ENCODE peak calls at places on chromosomes 7 and 10, in five cellular contexts. X is Peyer's patch; Y is CD4-positive, alpha-beta T cell; V is effector memory CD4-positive, alpha-beta T cell; J is GM12878. Z is an unnamed sample.

GRCh38 chr7:41696323-41696916 is 6.5 kb downstream of the INHBA start:
- DNase-seq in X (peak; percentile 42), Y (no peak), V (no peak), J (no peak), Z (no peak)

GRCh38 chr7:80379034-80379433 is 132.8 kb downstream of the GNAT3 start:
- DNase-seq in X (no peak), Y (no peak), V (no peak), J (no peak), Z (no peak)

GRCh38 chr7:105224884-105225651 is 163.7 kb downstream of the SRPK2 start:
- DNase-seq in X (no peak), Y (no peak), V (no peak), J (peak; percentile 42), Z (no peak)

GRCh38 chr10:56586391-56586790 is 225.3 kb upstream of the ZWINT start:
- DNase-seq in X (no peak), Y (no peak), V (no peak), J (no peak), Z (no peak)

GRCh38 chr10:27547482-27547881 is 43.4 kb downstream of the RAB18 start:
- DNase-seq in X (no peak), Y (no peak), V (no peak), J (no peak), Z (no peak)

GRCh38 chr7:101650579-101651081 is 21.5 kb upstream of the MYL10 start:
- DNase-seq in X (no peak), Y (no peak), V (no peak), J (no peak), Z (no peak)

GRCh38 chr10:30000802-30001571 is 58.4 kb downstream of the JCAD start:
- DNase-seq in X (no peak), Y (no peak), V (no peak), J (no peak), Z (no peak)

GRCh38 chr10:104488046-104488832 is 134.6 kb downstream of the CFAP58 start:
- DNase-seq in X (no peak), Y (no peak), V (no peak), J (no peak), Z (no peak)

GRCh38 chr7:104007614-104008013 is 18.2 kb upstream of the RELN start:
- DNase-seq in X (no peak), Y (no peak), V (no peak), J (no peak), Z (no peak)

GRCh38 chr7:44567884-44568283 is 5.8 kb downstream of the DDX56 start:
- DNase-seq in X (no peak), Y (no peak), V (no peak), J (no peak), Z (no peak)

GRCh38 chr7:151017953-151018420 is 6.3 kb downstream of the ATG9B start:
- DNase-seq in X (peak; percentile 75), Y (peak; percentile 72), V (peak; percentile 55), J (no peak), Z (peak; percentile 70)

GRCh38 chr7:41567350-41568114 is 135.4 kb downstream of the INHBA start:
- DNase-seq in X (no peak), Y (no peak), V (no peak), J (no peak), Z (no peak)

GRCh38 chr7:45584261-45585210 is 10.4 kb downstream of the ADCY1 start:
- DNase-seq in X (no peak), Y (no peak), V (no peak), J (no peak), Z (no peak)

GRCh38 chr10:5685764-5686240 is 1.2 kb downstream of the TASOR2 start:
- DNase-seq in X (no peak), Y (no peak), V (no peak), J (no peak), Z (no peak)

GRCh38 chr7:137790828-137791227 is 55.9 kb downstream of the DGKI start:
- DNase-seq in X (no peak), Y (no peak), V (no peak), J (no peak), Z (no peak)

GRCh38 chr7:149414745-149415390 is 46.0 kb downstream of the ZNF777 start:
- DNase-seq in X (peak; percentile 48), Y (peak; percentile 34), V (no peak), J (no peak), Z (peak; percentile 44)

GRCh38 chr7:16421333-16422099 is at the start of gene CRPPA:
- DNase-seq in X (peak; percentile 21), Y (no peak), V (no peak), J (no peak), Z (peak; percentile 38)

GRCh38 chr7:41916450-41916927 is 213.6 kb upstream of the INHBA start:
- DNase-seq in X (no peak), Y (no peak), V (no peak), J (no peak), Z (no peak)

GRCh38 chr7:139731802-139732470 is 45.9 kb downstream of the HIPK2 start:
- DNase-seq in X (peak; percentile 50), Y (no peak), V (no peak), J (no peak), Z (no peak)

GRCh38 chr7:40680657-40681056 is 545.9 kb downstream of the SUGCT start:
- DNase-seq in X (no peak), Y (no peak), V (no peak), J (no peak), Z (no peak)

GRCh38 chr10:27822286-27822685 is 76.7 kb upstream of the MKX start:
- DNase-seq in X (no peak), Y (no peak), V (no peak), J (no peak), Z (no peak)

GRCh38 chr7:8037151-8037550 is 68.6 kb downstream of the GLCCI1 start:
- DNase-seq in X (no peak), Y (no peak), V (no peak), J (no peak), Z (no peak)

GRCh38 chr7:70267381-70267780 is 669.1 kb downstream of the AUTS2 start:
- DNase-seq in X (no peak), Y (no peak), V (no peak), J (no peak), Z (no peak)

GRCh38 chr7:65251851-65252620 is 121.6 kb upstream of the ZNF92 start:
- DNase-seq in X (peak; percentile 22), Y (no peak), V (no peak), J (peak; percentile 27), Z (no peak)

GRCh38 chr7:44191171-44191570 is 1.9 kb upstream of the GCK start:
- DNase-seq in X (no peak), Y (no peak), V (no peak), J (no peak), Z (no peak)

GRCh38 chr7:47088329-47089067 is 493.4 kb downstream of the TNS3 start:
- DNase-seq in X (peak; percentile 21), Y (no peak), V (no peak), J (no peak), Z (no peak)

GRCh38 chr7:3461923-3462322 is 160.9 kb downstream of the SDK1 start:
- DNase-seq in X (peak; percentile 33), Y (peak; percentile 58), V (peak; percentile 11), J (no peak), Z (peak; percentile 39)

GRCh38 chr7:3459111-3459510 is 158.1 kb downstream of the SDK1 start:
- DNase-seq in X (no peak), Y (no peak), V (no peak), J (no peak), Z (no peak)

GRCh38 chr7:3463696-3464095 is 162.6 kb downstream of the SDK1 start:
- DNase-seq in X (no peak), Y (no peak), V (no peak), J (no peak), Z (no peak)

GRCh38 chr7:3464900-3465622 is 164.0 kb downstream of the SDK1 start:
- DNase-seq in X (no peak), Y (no peak), V (no peak), J (no peak), Z (peak; percentile 8)
- H3K9me3 ChIP-seq in X (no peaks in the 10 kb centered on the region), Y (no peaks in the 10 kb centered on the region), V (no peaks in the 10 kb centered on the region), J (no peaks in the 10 kb centered on the region), Z (no peaks in the 10 kb centered on the region)

GRCh38 chr7:158567153-158567603 is 20.4 kb downstream of the PTPRN2 start:
- DNase-seq in X (no peak), Y (no peak), V (no peak), J (no peak), Z (no peak)

GRCh38 chr7:158561659-158562058 is 26.0 kb downstream of the PTPRN2 start:
- DNase-seq in X (no peak), Y (no peak), V (no peak), J (no peak), Z (no peak)

GRCh38 chr7:158564648-158565005 is 23.0 kb downstream of the PTPRN2 start:
- DNase-seq in X (no peak), Y (no peak), V (no peak), J (no peak), Z (no peak)

GRCh38 chr7:158563051-158563450 is 24.6 kb downstream of the PTPRN2 start:
- DNase-seq in X (no peak), Y (no peak), V (no peak), J (no peak), Z (no peak)

DNA sequence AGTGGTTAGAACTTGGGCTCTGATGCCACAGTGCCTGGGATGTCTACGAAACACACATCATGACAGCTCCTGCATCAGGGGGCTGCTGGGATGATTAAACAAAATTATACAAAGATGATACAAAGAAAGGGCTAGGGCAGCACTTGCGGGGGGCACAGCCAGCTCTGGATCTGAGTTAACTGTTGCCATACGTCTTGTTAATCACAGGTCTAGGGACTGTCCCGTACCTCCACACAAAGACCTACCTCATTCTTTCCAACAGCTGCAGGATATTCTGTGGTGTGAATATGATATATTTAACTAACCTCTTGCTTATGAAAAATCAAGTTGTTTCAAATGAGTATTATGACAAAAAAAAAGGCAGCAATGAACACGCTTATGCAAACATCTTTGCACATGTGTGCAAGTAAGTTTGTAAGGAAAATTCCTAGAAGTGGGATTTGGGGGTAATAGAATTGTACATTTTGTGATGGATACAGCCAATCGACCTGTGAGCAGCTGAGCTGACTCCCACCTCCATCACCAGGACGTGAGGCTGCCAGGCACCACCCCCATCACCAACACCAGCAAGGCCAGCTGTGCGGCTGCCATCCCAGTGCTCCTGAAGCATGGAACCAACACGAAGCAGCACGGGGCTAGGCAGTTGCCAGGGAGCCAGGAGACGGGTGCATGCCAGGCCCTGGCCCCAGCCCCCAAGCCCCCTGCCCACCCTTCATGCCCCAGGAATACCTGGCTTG is 23.5 kb downstream of the PTPRN2 start:
- DNase-seq in X (no peak), Y (no peak), V (no peak), J (no peak), Z (no peak)
- H3K9me3 ChIP-seq in X (no peaks in the 10 kb centered on the region), Y (no peaks in the 10 kb centered on the region), V (no peaks in the 10 kb centered on the region), J (no peaks in the 10 kb centered on the region), Z (no peaks in the 10 kb centered on the region)

GRCh38 chr10:18565006-18565405 is 86.4 kb downstream of the NSUN6 start:
- DNase-seq in X (no peak), Y (no peak), V (no peak), J (no peak), Z (no peak)

GRCh38 chr10:18567343-18567856 is 84.0 kb downstream of the NSUN6 start:
- DNase-seq in X (no peak), Y (no peak), V (no peak), J (no peak), Z (no peak)

GRCh38 chr10:18561861-18562551 is 89.4 kb downstream of the NSUN6 start:
- DNase-seq in X (no peak), Y (no peak), V (no peak), J (no peak), Z (no peak)

GRCh38 chr10:18563003-18563726 is 88.2 kb downstream of the NSUN6 start:
- DNase-seq in X (no peak), Y (no peak), V (no peak), J (no peak), Z (no peak)

GRCh38 chr10:18566177-18566576 is 85.2 kb downstream of the NSUN6 start:
- DNase-seq in X (no peak), Y (no peak), V (no peak), J (no peak), Z (no peak)
- H3K9me3 ChIP-seq in X (no peaks in the 10 kb centered on the region), Y (no peaks in the 10 kb centered on the region), V (no peaks in the 10 kb centered on the region), J (no peaks in the 10 kb centered on the region), Z (no peaks in the 10 kb centered on the region)

GRCh38 chr7:158289231-158289630 is 298.4 kb downstream of the PTPRN2 start:
- DNase-seq in X (no peak), Y (no peak), V (no peak), J (no peak), Z (no peak)
- H3K9me3 ChIP-seq in X (no peaks in the 10 kb centered on the region), Y (peaks cover 15% of the 10 kb centered on the region), V (peaks cover 11% of the 10 kb centered on the region), J (no peaks in the 10 kb centered on the region), Z (peaks cover 9% of the 10 kb centered on the region)